ENCODE peak calls at places on chromosomes 13 and 19, in ten cellular contexts. One of them, this sample, is unnamed.
A peak's percentile ranks its signal among the peaks of the same experiment; 100 is the strongest.

GRCh38 chr19:7255119-7255518 is 39.1 kb downstream of the INSR start:
- DNase-seq in coronary artery: no peak
- DNase-seq in NCI-H524: no peak
- DNase-seq in natural killer cell: no peak
- DNase-seq in posterior cingulate gyrus: no peak
- DNase-seq in stromal cell of bone marrow: no peak
- DNase-seq in DMS153: no peak
- DNase-seq in mesenchymal stem cell: no peak
- DNase-seq in NCI-H1694: no peak
- DNase-seq in AG09319: no peak
- DNase-seq in this sample: no peak

GRCh38 chr13:102729560-102730275 is 34.9 kb upstream of the METTL21C start:
- DNase-seq in natural killer cell: no peak
- DNase-seq in DMS153: peak; percentile 3
- DNase-seq in posterior cingulate gyrus: no peak
- DNase-seq in stromal cell of bone marrow: peak; percentile 82
- DNase-seq in coronary artery: no peak
- DNase-seq in NCI-H524: no peak
- DNase-seq in AG09319: no peak
- DNase-seq in mesenchymal stem cell: no peak
- DNase-seq in NCI-H1694: peak; percentile 40
- DNase-seq in this sample: peak; percentile 4

GRCh38 chr19:18464646-18465045 is 26.7 kb upstream of the ISYNA1 start:
- DNase-seq in stromal cell of bone marrow: peak; percentile 93
- DNase-seq in AG09319: peak; percentile 91
- DNase-seq in posterior cingulate gyrus: peak; percentile 70
- DNase-seq in NCI-H524: no peak
- DNase-seq in DMS153: peak; percentile 96
- DNase-seq in coronary artery: peak; percentile 89
- DNase-seq in mesenchymal stem cell: peak; percentile 95
- DNase-seq in NCI-H1694: peak; percentile 65
- DNase-seq in natural killer cell: no peak
- DNase-seq in this sample: peak; percentile 95

GRCh38 chr13:48730971-48731658 is 77.4 kb downstream of the CYSLTR2 start:
- DNase-seq in NCI-H1694: no peak
- DNase-seq in AG09319: no peak
- DNase-seq in coronary artery: no peak
- DNase-seq in natural killer cell: no peak
- DNase-seq in posterior cingulate gyrus: no peak
- DNase-seq in DMS153: no peak
- DNase-seq in mesenchymal stem cell: peak; percentile 50
- DNase-seq in stromal cell of bone marrow: peak; percentile 75
- DNase-seq in NCI-H524: no peak
- DNase-seq in this sample: no peak

GRCh38 chr19:44960906-44961734 is 5.9 kb downstream of the CLPTM1 start:
- DNase-seq in AG09319: no peak
- DNase-seq in stromal cell of bone marrow: no peak
- DNase-seq in natural killer cell: no peak
- DNase-seq in NCI-H1694: no peak
- DNase-seq in posterior cingulate gyrus: no peak
- DNase-seq in NCI-H524: no peak
- DNase-seq in mesenchymal stem cell: no peak
- DNase-seq in coronary artery: no peak
- DNase-seq in DMS153: no peak
- DNase-seq in this sample: no peak

GRCh38 chr13:32728327-32728726 is 142.1 kb downstream of the PDS5B start:
- DNase-seq in NCI-H1694: no peak
- DNase-seq in posterior cingulate gyrus: no peak
- DNase-seq in stromal cell of bone marrow: no peak
- DNase-seq in DMS153: no peak
- DNase-seq in mesenchymal stem cell: no peak
- DNase-seq in natural killer cell: no peak
- DNase-seq in AG09319: no peak
- DNase-seq in coronary artery: no peak
- DNase-seq in NCI-H524: peak; percentile 3
- DNase-seq in this sample: no peak

GRCh38 chr13:21730186-21730880 is 59.5 kb downstream of the FGF9 start:
- DNase-seq in AG09319: no peak
- DNase-seq in natural killer cell: no peak
- DNase-seq in NCI-H524: peak; percentile 22
- DNase-seq in mesenchymal stem cell: no peak
- DNase-seq in DMS153: no peak
- DNase-seq in posterior cingulate gyrus: no peak
- DNase-seq in NCI-H1694: no peak
- DNase-seq in coronary artery: no peak
- DNase-seq in stromal cell of bone marrow: no peak
- DNase-seq in this sample: no peak

GRCh38 chr19:16442386-16443276 is 29.1 kb downstream of the EPS15L1 start:
- DNase-seq in AG09319: no peak
- DNase-seq in NCI-H524: peak; percentile 31
- DNase-seq in stromal cell of bone marrow: no peak
- DNase-seq in mesenchymal stem cell: no peak
- DNase-seq in natural killer cell: no peak
- DNase-seq in posterior cingulate gyrus: no peak
- DNase-seq in coronary artery: no peak
- DNase-seq in DMS153: peak; percentile 85
- DNase-seq in NCI-H1694: no peak
- DNase-seq in this sample: peak; percentile 73

GRCh38 chr19:38201731-38202130 is 22.3 kb downstream of the DPF1 start:
- DNase-seq in mesenchymal stem cell: no peak
- DNase-seq in posterior cingulate gyrus: no peak
- DNase-seq in natural killer cell: no peak
- DNase-seq in NCI-H524: no peak
- DNase-seq in coronary artery: no peak
- DNase-seq in stromal cell of bone marrow: no peak
- DNase-seq in DMS153: no peak
- DNase-seq in AG09319: no peak
- DNase-seq in NCI-H1694: no peak
- DNase-seq in this sample: no peak

GRCh38 chr13:33677215-33677614 is 140.7 kb upstream of the RFC3 start:
- DNase-seq in mesenchymal stem cell: no peak
- DNase-seq in coronary artery: no peak
- DNase-seq in DMS153: peak; percentile 20
- DNase-seq in posterior cingulate gyrus: no peak
- DNase-seq in NCI-H1694: no peak
- DNase-seq in AG09319: no peak
- DNase-seq in NCI-H524: no peak
- DNase-seq in natural killer cell: no peak
- DNase-seq in stromal cell of bone marrow: no peak
- DNase-seq in this sample: peak; percentile 21

GRCh38 chr19:45885556-45886426 is at the start of gene IRF2BP1:
- DNase-seq in AG09319: peak; percentile 72
- DNase-seq in natural killer cell: peak; percentile 88
- DNase-seq in posterior cingulate gyrus: peak; percentile 87
- DNase-seq in NCI-H1694: peak; percentile 88
- DNase-seq in NCI-H524: peak; percentile 85
- DNase-seq in stromal cell of bone marrow: peak; percentile 89
- DNase-seq in coronary artery: peak; percentile 94
- DNase-seq in DMS153: peak; percentile 80
- DNase-seq in mesenchymal stem cell: peak; percentile 97
- DNase-seq in this sample: peak; percentile 92

GRCh38 chr19:55441692-55442321 is 1.3 kb downstream of the SHISA7 start:
- DNase-seq in mesenchymal stem cell: no peak
- DNase-seq in coronary artery: no peak
- DNase-seq in AG09319: no peak
- DNase-seq in NCI-H524: peak; percentile 21
- DNase-seq in posterior cingulate gyrus: no peak
- DNase-seq in NCI-H1694: no peak
- DNase-seq in natural killer cell: no peak
- DNase-seq in DMS153: peak; percentile 32
- DNase-seq in stromal cell of bone marrow: no peak
- DNase-seq in this sample: peak; percentile 16

GRCh38 chr13:102648046-102648445 is 46.8 kb downstream of the METTL21C start:
- DNase-seq in AG09319: no peak
- DNase-seq in NCI-H1694: no peak
- DNase-seq in stromal cell of bone marrow: no peak
- DNase-seq in posterior cingulate gyrus: no peak
- DNase-seq in mesenchymal stem cell: no peak
- DNase-seq in coronary artery: no peak
- DNase-seq in DMS153: no peak
- DNase-seq in NCI-H524: no peak
- DNase-seq in natural killer cell: no peak
- DNase-seq in this sample: no peak

GRCh38 chr19:5036733-5037681 is 68.1 kb downstream of the KDM4B start:
- DNase-seq in AG09319: no peak
- DNase-seq in posterior cingulate gyrus: peak; percentile 66
- DNase-seq in coronary artery: no peak
- DNase-seq in DMS153: no peak
- DNase-seq in natural killer cell: no peak
- DNase-seq in NCI-H524: peak; percentile 92
- DNase-seq in mesenchymal stem cell: no peak
- DNase-seq in NCI-H1694: peak; percentile 7
- DNase-seq in stromal cell of bone marrow: peak; percentile 12
- DNase-seq in this sample: peak; percentile 26

GRCh38 chr19:43469160-43469480 is 3.7 kb upstream of the LYPD3 start:
- DNase-seq in stromal cell of bone marrow: no peak
- DNase-seq in NCI-H524: no peak
- DNase-seq in DMS153: no peak
- DNase-seq in mesenchymal stem cell: no peak
- DNase-seq in posterior cingulate gyrus: no peak
- DNase-seq in AG09319: no peak
- DNase-seq in coronary artery: no peak
- DNase-seq in NCI-H1694: no peak
- DNase-seq in natural killer cell: no peak
- DNase-seq in this sample: no peak

GRCh38 chr13:96075953-96076543 is 13.9 kb upstream of the HS6ST3 start:
- DNase-seq in posterior cingulate gyrus: no peak
- DNase-seq in AG09319: no peak
- DNase-seq in NCI-H1694: no peak
- DNase-seq in NCI-H524: no peak
- DNase-seq in DMS153: no peak
- DNase-seq in stromal cell of bone marrow: no peak
- DNase-seq in coronary artery: no peak
- DNase-seq in natural killer cell: no peak
- DNase-seq in mesenchymal stem cell: peak; percentile 30
- DNase-seq in this sample: no peak

GRCh38 chr19:45140144-45140503 is 20.7 kb downstream of the NKPD1 start:
- DNase-seq in NCI-H1694: no peak
- DNase-seq in coronary artery: no peak
- DNase-seq in stromal cell of bone marrow: no peak
- DNase-seq in posterior cingulate gyrus: no peak
- DNase-seq in AG09319: no peak
- DNase-seq in mesenchymal stem cell: no peak
- DNase-seq in NCI-H524: no peak
- DNase-seq in natural killer cell: no peak
- DNase-seq in DMS153: no peak
- DNase-seq in this sample: no peak

GRCh38 chr19:47492137-47492533 is 8.1 kb upstream of the KPTN start:
- DNase-seq in stromal cell of bone marrow: no peak
- DNase-seq in DMS153: no peak
- DNase-seq in natural killer cell: no peak
- DNase-seq in NCI-H1694: no peak
- DNase-seq in coronary artery: no peak
- DNase-seq in posterior cingulate gyrus: no peak
- DNase-seq in NCI-H524: no peak
- DNase-seq in AG09319: no peak
- DNase-seq in mesenchymal stem cell: no peak
- DNase-seq in this sample: no peak